ENCODE peak calls at places on chromosomes 7 and 10, in four cellular contexts. H is K562; V is stimulated activated CD8-positive, alpha-beta memory T cell treated with anti-CD3 and anti-CD28 coated beads, Interleukin-15, amount 100 ng/mL, for 24 hours; P is endothelial cell. E is an unnamed sample.

GRCh38 chr10:65313406-65313805 is 1612.4 kb upstream of the LRRTM3 start:
- DNase-seq in H (no peak), V (no peak), P (no peak), E (no peak)

GRCh38 chr7:73721237-73721848 is 1.9 kb upstream of the STX1A start:
- DNase-seq in H (no peak), V (no peak), P (no peak), E (no peak)

GRCh38 chr7:19011212-19011611 is 106.2 kb downstream of the TWIST1 start:
- DNase-seq in V (no peak), H (no peak), P (no peak), E (no peak)

GRCh38 chr7:100852048-100852872 is at the start of gene SLC12A9:
- DNase-seq in P (peak), H (peak), V (peak), E (peak)

GRCh38 chr10:17649836-17650235 is 5.9 kb downstream of the STAM start:
- DNase-seq in H (no peak), P (no peak), V (no peak), E (no peak)

GRCh38 chr7:40889560-40889959 is 754.8 kb downstream of the SUGCT start:
- DNase-seq in V (no peak), P (no peak), H (no peak), E (no peak)

GRCh38 chr7:151790826-151791379 is 86.0 kb downstream of the PRKAG2 start:
- DNase-seq in V (no peak), H (no peak), P (no peak), E (no peak)

GRCh38 chr7:35905555-35905954 is 104.7 kb downstream of the SEPTIN7 start:
- DNase-seq in P (no peak), H (no peak), V (no peak), E (no peak)

GRCh38 chr10:79137826-79138225 is 69.1 kb downstream of the ZMIZ1 start:
- DNase-seq in P (no peak), V (no peak), H (no peak), E (no peak)

GRCh38 chr7:24059775-24060174 is 224.2 kb upstream of the NPY start:
- DNase-seq in P (no peak), H (no peak), V (no peak), E (no peak)

GRCh38 chr7:36264123-36264916 is 111.3 kb downstream of the EEPD1 start:
- DNase-seq in H (no peak), V (no peak), P (no peak), E (no peak)

GRCh38 chr7:55534916-55535636 is 37.2 kb downstream of the VOPP1 start:
- DNase-seq in P (no peak), H (no peak), V (no peak), E (no peak)

GRCh38 chr10:13707156-13707881 is 120.6 kb downstream of the PRPF18 start:
- DNase-seq in H (peak), P (peak), V (no peak), E (no peak)

GRCh38 chr10:79046326-79046725 is 22.4 kb upstream of the ZMIZ1 start:
- DNase-seq in P (no peak), H (no peak), V (no peak), E (no peak)

GRCh38 chr7:95886501-95887090 is 114.2 kb downstream of the DYNC1I1 start:
- DNase-seq in P (peak), V (no peak), H (no peak), E (no peak)

GRCh38 chr10:84166620-84167288 is 6.8 kb upstream of the GPR15LG start:
- DNase-seq in P (no peak), V (no peak), H (no peak), E (no peak)

GRCh38 chr7:15604166-15604565 is 42.4 kb upstream of the AGMO start:
- DNase-seq in H (no peak), V (no peak), P (no peak), E (no peak)

GRCh38 chr7:148481965-148482626 is 108.5 kb upstream of the C7orf33 start:
- DNase-seq in H (no peak), V (no peak), P (no peak), E (no peak)

GRCh38 chr10:43140414-43140813 is 2.2 kb downstream of the CSGALNACT2 start:
- DNase-seq in V (no peak), P (no peak), H (no peak), E (no peak)

GRCh38 chr10:128641998-128642397 is 515.8 kb upstream of the MKI67 start:
- DNase-seq in V (no peak), P (no peak), H (no peak), E (no peak)

GRCh38 chr10:47038881-47039557 is 127.8 kb downstream of the PTPN20 start:
- DNase-seq in V (no peak), P (no peak), H (peak), E (no peak)

GRCh38 chr10:81600185-81600584 is 274.8 kb upstream of the NRG3 start:
- DNase-seq in P (no peak), V (no peak), H (no peak), E (no peak)

GRCh38 chr10:80497187-80498038 is 40.3 kb upstream of the SH2D4B start:
- DNase-seq in P (no peak), V (no peak), H (peak), E (no peak)

GRCh38 chr10:4051011-4051407 is 266.0 kb upstream of the KLF6 start:
- DNase-seq in H (no peak), V (no peak), P (no peak), E (no peak)

GRCh38 chr10:6300106-6300783 is 97.5 kb downstream of the PFKFB3 start:
- DNase-seq in H (no peak), V (no peak), P (no peak), E (no peak)

GRCh38 chr7:76369011-76369410 is 10.2 kb upstream of the YWHAG start:
- DNase-seq in H (no peak), P (no peak), V (no peak), E (no peak)

E was measured in omental fat pad.